ENCODE peak calls at places on chromosome 11, in ten cellular contexts. F is suprapubic skin; I is AG04450; B is lower lobe of right lung; D is SJSA1; L is IMR-90; Y is heart right ventricle; K is NT2/D1; S is CD8-positive, alpha-beta T cell; U is CD8-positive, alpha-beta memory T cell. O is an unnamed sample. For H3K27me3, the result is how much of the 10 kb centered on the place peaks cover.

GRCh38 chr11:113814181-113814580 is 34.6 kb downstream of the CLDN25 start:
- DNase-seq in L (no peak), U (no peak), B (no peak), F (no peak), I (no peak), D (no peak), Y (no peak), K (no peak), S (no peak), O (no peak)

GRCh38 chr11:94134651-94135512 is 6.2 kb downstream of the PANX1 start:
- DNase-seq in I (peak), D (peak), Y (peak), K (no peak), B (no peak), L (peak), U (no peak), F (no peak), S (no peak), O (no peak)

GRCh38 chr11:47104337-47104950 is 72.2 kb downstream of the ARFGAP2 start:
- DNase-seq in S (no peak), D (no peak), B (no peak), L (peak), U (no peak), F (no peak), K (peak), Y (no peak), I (no peak), O (no peak)

GRCh38 chr11:123301696-123302400 is 106.8 kb upstream of the CLMP start:
- DNase-seq in I (no peak), S (peak), U (peak), Y (peak), F (peak), K (peak), B (peak), L (peak), D (peak), O (no peak)

GRCh38 chr11:107576497-107577086 is 11.1 kb upstream of the ALKBH8 start:
- DNase-seq in U (peak), D (peak), B (no peak), I (no peak), F (no peak), K (no peak), L (peak), S (peak), Y (peak), O (no peak)

GRCh38 chr11:57406337-57406904 is 16.0 kb upstream of the PRG2 start:
- DNase-seq in U (no peak), I (no peak), S (no peak), L (peak), K (no peak), Y (peak), D (no peak), B (no peak), F (no peak), O (no peak)

GRCh38 chr11:123567466-123567865 is 87.0 kb downstream of the SCN3B start:
- DNase-seq in L (no peak), K (no peak), Y (no peak), S (no peak), U (no peak), B (no peak), F (no peak), D (no peak), I (no peak), O (no peak)

GRCh38 chr11:39341461-39341860 is 2118.0 kb downstream of the LRRC4C start:
- DNase-seq in B (no peak), Y (no peak), U (no peak), S (no peak), I (no peak), D (no peak), F (no peak), K (no peak), L (no peak), O (no peak)

GRCh38 chr11:25943031-25943430 is 388.9 kb upstream of the ANO3 start:
- DNase-seq in L (no peak), D (no peak), F (no peak), K (no peak), B (no peak), U (no peak), S (no peak), Y (no peak), I (no peak), O (no peak)

GRCh38 chr11:18492888-18493287 is 33.9 kb downstream of the TSG101 start:
- DNase-seq in B (no peak), Y (no peak), F (no peak), S (no peak), I (no peak), L (no peak), K (no peak), U (no peak), D (no peak), O (no peak)

GRCh38 chr11:124098142-124098541 is 17.1 kb upstream of the VWA5A start:
- DNase-seq in S (no peak), Y (no peak), K (no peak), B (no peak), U (no peak), I (no peak), D (no peak), F (no peak), L (no peak), O (no peak)

GRCh38 chr11:44493929-44494328 is 71.5 kb upstream of the CD82 start:
- DNase-seq in S (no peak), F (no peak), U (no peak), D (no peak), B (no peak), K (no peak), Y (no peak), I (no peak), L (no peak), O (no peak)

GRCh38 chr11:12170501-12170900 is 60.1 kb downstream of the MICAL2 start:
- DNase-seq in K (no peak), F (no peak), U (no peak), Y (no peak), L (no peak), D (no peak), S (no peak), I (no peak), B (no peak), O (no peak)

GRCh38 chr11:62627718-62628117 is 5.9 kb upstream of the B3GAT3 start:
- DNase-seq in D (no peak), L (no peak), Y (no peak), K (no peak), U (no peak), F (no peak), B (no peak), I (no peak), S (no peak), O (no peak)

GRCh38 chr11:1050581-1051355 is 14.2 kb upstream of the MUC6 start:
- DNase-seq in U (peak), L (peak), S (peak), D (no peak), B (peak), K (peak), I (no peak), Y (peak), F (peak), O (peak)

GRCh38 chr11:15291885-15292284 is 177.2 kb downstream of the INSC start:
- DNase-seq in L (no peak), U (no peak), K (no peak), I (no peak), B (no peak), F (no peak), D (no peak), S (no peak), Y (peak), O (no peak)

GRCh38 chr11:59754859-59755700 is at the start of gene STX3:
- DNase-seq in F (peak), S (peak), Y (peak), U (peak), K (peak), L (peak), D (peak), B (peak), I (no peak), O (peak)

GRCh38 chr11:369336-370018 is at the start of gene B4GALNT4:
- DNase-seq in I (no peak), B (peak), K (no peak), L (peak), U (no peak), D (no peak), F (no peak), Y (no peak), S (no peak), O (no peak)

GRCh38 chr11:1081601-1082311 is 7.1 kb downstream of the MUC2 start:
- DNase-seq in F (peak), Y (peak), K (no peak), U (no peak), B (peak), L (no peak), D (no peak), S (no peak), I (no peak), O (no peak)

GRCh38 chr11:27485930-27486773 is 13.6 kb upstream of the LGR4 start:
- DNase-seq in L (peak), D (no peak), F (no peak), K (no peak), S (peak), I (no peak), B (no peak), Y (no peak), U (peak), O (no peak)

GRCh38 chr11:126338346-126339055 is 17.0 kb upstream of the ST3GAL4 start:
- DNase-seq in B (no peak), Y (no peak), K (no peak), U (no peak), F (peak), S (no peak), L (no peak), I (no peak), D (no peak), O (no peak)

GRCh38 chr11:3218483-3219280 is at the start of gene MRGPRG:
- DNase-seq in Y (peak), D (no peak), F (peak), L (no peak), I (no peak), S (no peak), U (no peak), B (no peak), K (no peak), O (no peak)
- H3K4me3 ChIP-seq in Y (no peak), D (no peak), F (no peak), L (no peak), I (no peak), S (no peak), U (no peak), B (no peak), K (no peak), O (no peak)

DNA sequence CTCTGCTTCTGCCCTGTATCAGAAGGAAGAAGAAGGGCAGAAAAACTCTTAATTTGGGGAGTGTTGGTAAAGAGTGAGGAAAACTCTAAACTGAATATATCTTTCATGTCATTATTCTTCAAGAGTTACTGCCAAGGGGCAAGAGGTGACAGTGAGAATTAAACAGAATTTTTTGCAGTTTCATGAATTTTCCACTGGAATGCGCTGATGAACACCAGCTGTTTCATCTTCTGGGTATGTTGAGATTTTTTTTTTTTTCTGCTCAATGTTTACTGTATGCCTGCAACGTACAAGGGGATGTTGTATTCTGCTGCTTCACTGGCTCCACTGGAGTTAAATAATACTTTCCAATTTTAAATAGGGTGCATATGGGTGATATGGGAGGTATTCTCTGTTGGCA is 117.8 kb downstream of the FAM76B start:
- DNase-seq in I (peak), S (no peak), K (no peak), B (no peak), U (no peak), F (no peak), L (peak), Y (no peak), D (no peak), O (no peak)
- H3K27me3 ChIP-seq in I (under half), S (under half), K (under half), B (under half), U (under half), F (under half), L (under half), Y (under half), D (under half), O (under half)

GRCh38 chr11:60932605-60933346 is 8.5 kb downstream of the TMEM132A start:
- DNase-seq in S (no peak), Y (no peak), B (no peak), D (peak), L (no peak), U (no peak), K (peak), I (no peak), F (peak), O (no peak)

GRCh38 chr11:60929774-60930173 is 5.5 kb downstream of the TMEM132A start:
- DNase-seq in U (no peak), D (peak), B (no peak), S (no peak), Y (no peak), K (no peak), I (no peak), F (no peak), L (no peak), O (no peak)

GRCh38 chr11:60931897-60932296 is 7.6 kb downstream of the TMEM132A start:
- DNase-seq in Y (no peak), F (peak), B (no peak), S (no peak), U (no peak), K (no peak), L (no peak), D (peak), I (no peak), O (no peak)

GRCh38 chr11:60928563-60929001 is 4.3 kb downstream of the TMEM132A start:
- DNase-seq in U (no peak), I (no peak), Y (no peak), L (no peak), D (peak), F (no peak), S (no peak), K (no peak), B (no peak), O (no peak)

GRCh38 chr11:60930394-60930793 is 6.1 kb downstream of the TMEM132A start:
- DNase-seq in Y (no peak), F (no peak), S (no peak), D (peak), I (no peak), U (no peak), K (no peak), L (no peak), B (no peak), O (no peak)
- H3K4me3 ChIP-seq in Y (no peak), F (no peak), S (no peak), D (no peak), I (no peak), U (no peak), K (no peak), L (no peak), B (no peak), O (no peak)

DNA sequence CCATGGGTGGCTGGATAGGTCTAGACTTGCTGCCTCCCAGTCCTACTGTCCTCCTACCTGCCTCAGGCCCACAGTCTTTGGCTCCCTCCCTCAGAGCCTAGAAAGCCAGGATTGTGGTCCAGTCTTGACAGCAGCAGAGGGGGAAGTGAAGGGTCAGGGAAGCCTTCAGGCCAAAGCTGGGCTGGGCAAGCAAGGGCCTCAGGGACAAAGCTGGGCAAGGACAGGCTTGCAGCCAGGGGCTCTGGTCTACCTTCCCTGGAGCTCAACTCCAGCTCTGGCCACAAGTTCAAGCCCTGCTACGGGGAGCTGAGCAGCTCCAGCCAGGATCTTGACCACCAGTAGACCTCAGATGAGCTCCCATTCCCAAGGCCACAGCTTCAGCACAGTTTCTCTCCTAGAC is 14.9 kb downstream of the LMO1 start:
- DNase-seq in Y (no peak), F (peak), S (no peak), L (no peak), K (no peak), U (no peak), I (no peak), B (peak), D (no peak), O (no peak)
- H3K27me3 ChIP-seq in Y (under half), F (under half), S (under half), L (under half), K (under half), U (under half), I (under half), B (under half), D (under half), O (under half)

DNA sequence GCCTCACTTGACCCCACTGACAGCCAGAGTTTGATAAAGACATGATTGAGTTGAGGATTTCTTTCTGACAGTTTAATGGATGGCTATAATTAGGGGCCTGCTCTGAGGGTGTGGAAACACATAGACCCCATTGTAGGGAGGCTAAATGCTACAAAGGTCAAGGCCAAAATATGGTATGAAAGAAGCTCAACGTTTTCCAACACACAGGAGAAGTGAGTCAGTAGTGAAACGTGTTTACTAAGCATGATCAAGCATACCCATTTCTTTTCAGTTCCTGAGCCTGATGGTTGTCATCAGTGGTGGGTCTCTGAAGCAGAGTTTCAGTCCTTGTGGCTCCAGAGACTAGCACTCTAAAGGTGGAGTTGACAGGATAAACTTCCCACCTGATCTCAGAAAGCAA is 69.7 kb downstream of the SNX19 start:
- DNase-seq in I (no peak), S (no peak), U (no peak), B (no peak), Y (no peak), D (no peak), F (no peak), L (peak), K (no peak), O (no peak)
- H3K4me3 ChIP-seq in I (no peak), S (no peak), U (no peak), B (no peak), Y (no peak), D (no peak), F (no peak), L (no peak), K (no peak), O (no peak)